ENCODE peak calls at places on chromosomes 11 and 22, in four cellular contexts. I, C, Y and N are unnamed samples.

GRCh38 chr11:108196901-108197300 is 25.5 kb downstream of the NPAT start:
- DNase-seq in I (no peak), C (no peak), Y (no peak), N (no peak)

GRCh38 chr11:122976734-122977454 is 4.7 kb downstream of the BSX start:
- DNase-seq in I (no peak), C (no peak), Y (no peak), N (no peak)

GRCh38 chr22:37848587-37849088 is 581 bp upstream of the EIF3L start:
- DNase-seq in I (no peak), C (peak), Y (no peak), N (no peak)

GRCh38 chr11:32892355-32893090 is at the start of gene QSER1:
- DNase-seq in I (peak), C (peak), Y (peak), N (peak)

GRCh38 chr22:44181033-44181911 is 547 bp downstream of the PARVG start:
- DNase-seq in I (peak), C (no peak), Y (peak), N (no peak)

GRCh38 chr22:37485006-37485713 is 1.0 kb downstream of the MFNG start:
- DNase-seq in I (no peak), C (no peak), Y (no peak), N (no peak)

GRCh38 chr11:117570701-117571100 is 226.3 kb downstream of the DSCAML1 start:
- DNase-seq in I (no peak), C (no peak), Y (no peak), N (peak)

GRCh38 chr11:34281256-34281655 is 76.6 kb downstream of the ABTB2 start:
- DNase-seq in I (no peak), C (no peak), Y (no peak), N (no peak)

GRCh38 chr11:118918686-118919280 is 6.9 kb downstream of the BCL9L start:
- DNase-seq in I (peak), C (peak), Y (no peak), N (peak)

GRCh38 chr11:23903044-23903704 is 593.7 kb upstream of the LUZP2 start:
- DNase-seq in I (no peak), C (no peak), Y (no peak), N (no peak)

GRCh38 chr22:43550024-43550620 is 138.3 kb downstream of the MPPED1 start:
- DNase-seq in I (no peak), C (no peak), Y (peak), N (peak)

GRCh38 chr22:33302049-33302545 is 243.9 kb upstream of the SYN3 start:
- DNase-seq in I (peak), C (peak), Y (peak), N (peak)

GRCh38 chr22:36331306-36331911 is 56.4 kb downstream of the MYH9 start:
- DNase-seq in I (peak), C (peak), Y (peak), N (peak)
- TF ChIP-seq EP300 in I (peak), C (peak), Y (no peak), N (no peak)

DNA sequence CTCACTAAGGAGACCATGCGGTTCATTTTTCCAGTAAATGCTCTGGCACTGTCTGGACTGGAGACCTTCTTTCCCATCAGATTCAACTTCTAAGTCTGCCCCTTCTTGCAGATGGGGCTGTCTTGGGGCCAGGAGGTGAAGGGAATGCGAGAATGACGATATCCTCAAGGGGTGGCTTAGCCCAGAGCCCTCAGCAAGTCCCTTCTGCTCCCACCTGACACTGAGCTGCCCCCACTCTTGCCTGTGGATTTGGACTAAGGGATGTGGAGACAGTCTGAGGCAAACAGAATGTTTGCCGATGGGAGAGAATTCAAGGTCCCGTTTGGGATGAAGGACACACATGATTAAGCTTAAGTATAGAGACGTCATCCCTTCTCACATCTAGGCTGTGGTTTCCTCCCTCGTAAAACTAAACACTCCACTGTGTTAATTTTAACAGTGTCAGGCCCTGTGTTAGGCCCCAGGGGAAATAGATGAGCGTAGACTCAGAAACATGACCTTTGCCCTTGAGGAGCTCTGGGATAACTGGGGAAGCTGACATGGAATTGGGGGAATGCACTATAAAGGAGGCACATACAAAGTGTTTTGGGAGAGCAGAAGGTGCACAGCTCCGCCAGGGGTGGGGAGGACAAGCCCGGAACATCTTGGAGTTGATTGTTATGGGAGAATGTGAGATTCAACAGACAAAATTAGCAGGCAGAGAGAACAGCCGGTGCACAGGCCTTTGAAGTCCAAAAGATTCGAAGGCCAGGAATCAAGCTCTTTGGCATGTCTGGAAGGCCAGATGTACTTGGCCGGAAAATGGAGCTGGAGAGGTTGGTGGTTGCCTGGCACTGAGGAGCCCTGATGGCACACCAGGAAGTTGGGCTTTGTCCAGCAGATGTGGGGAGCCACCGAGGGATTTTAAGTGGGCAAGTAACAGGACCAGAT is 71.6 kb downstream of the ST3GAL4 start:
- DNase-seq in I (no peak), C (no peak), Y (no peak), N (no peak)
- TF ChIP-seq EP300 in I (no peak), C (no peak), Y (no peak), N (no peak)

GRCh38 chr22:50563410-50564160 is 866 bp upstream of the SYCE3 start:
- DNase-seq in I (no peak), C (no peak), Y (peak), N (no peak)

GRCh38 chr22:50560034-50560433 is 2.7 kb downstream of the SYCE3 start:
- DNase-seq in I (no peak), C (no peak), Y (no peak), N (no peak)

GRCh38 chr22:50564289-50564688 is 1.6 kb upstream of the SYCE3 start:
- DNase-seq in I (peak), C (no peak), Y (no peak), N (no peak)

GRCh38 chr22:50561401-50562074 is 1.2 kb downstream of the SYCE3 start:
- DNase-seq in I (no peak), C (no peak), Y (no peak), N (peak)

DNA sequence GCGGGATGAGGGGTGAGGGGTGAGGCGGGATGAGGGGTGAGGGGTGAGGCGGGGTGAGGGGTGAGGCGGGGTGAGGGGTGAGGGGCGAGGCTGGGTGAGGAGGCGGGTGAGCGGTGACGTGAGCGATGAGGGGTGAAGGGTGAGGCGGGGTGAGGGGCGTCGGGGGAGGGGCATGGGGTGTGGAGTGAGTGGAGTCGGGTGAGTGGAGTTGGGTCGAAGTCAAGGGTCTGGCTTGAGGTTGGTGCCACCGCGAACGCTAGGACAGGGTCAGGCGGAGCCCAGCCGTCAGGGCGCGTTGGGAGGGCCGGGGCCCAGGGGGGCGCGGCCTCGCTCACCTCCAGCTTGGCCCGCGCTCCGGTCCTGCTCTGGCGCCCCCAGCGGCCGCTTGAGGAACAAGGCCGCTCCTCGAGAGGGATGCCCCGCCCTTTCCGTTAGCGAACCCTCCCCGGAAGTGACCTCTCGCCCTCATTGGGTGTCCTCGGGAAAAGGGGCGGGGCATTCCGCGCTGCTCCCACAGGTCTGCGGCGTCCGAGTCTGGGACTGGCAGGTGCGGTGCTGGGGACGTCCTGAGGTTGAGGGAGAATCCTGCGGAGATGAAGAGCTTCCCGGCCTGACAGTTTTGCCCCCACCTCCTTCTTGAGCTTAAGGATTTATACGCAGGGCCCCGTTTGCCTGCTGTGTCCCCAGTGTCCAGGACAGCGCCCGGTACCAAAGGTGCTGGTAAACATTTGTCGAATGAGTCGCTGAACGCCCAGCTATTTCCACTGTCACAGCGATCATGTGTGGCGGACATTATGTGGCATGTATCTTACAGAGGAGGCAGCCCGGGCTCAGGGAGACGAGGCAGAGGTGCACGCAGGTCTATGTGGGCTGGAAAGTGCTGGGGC is at the start of gene SYCE3:
- DNase-seq in I (peak), C (peak), Y (peak), N (peak)
- TF ChIP-seq EP300 in I (no peak), C (no peak), Y (no peak), N (no peak)

GRCh38 chr22:45336971-45337431 is 27.3 kb downstream of the FAM118A start:
- DNase-seq in I (peak), C (no peak), Y (peak), N (peak)
- TF ChIP-seq EP300 in I (no peak), C (no peak), Y (peak), N (no peak)

DNA sequence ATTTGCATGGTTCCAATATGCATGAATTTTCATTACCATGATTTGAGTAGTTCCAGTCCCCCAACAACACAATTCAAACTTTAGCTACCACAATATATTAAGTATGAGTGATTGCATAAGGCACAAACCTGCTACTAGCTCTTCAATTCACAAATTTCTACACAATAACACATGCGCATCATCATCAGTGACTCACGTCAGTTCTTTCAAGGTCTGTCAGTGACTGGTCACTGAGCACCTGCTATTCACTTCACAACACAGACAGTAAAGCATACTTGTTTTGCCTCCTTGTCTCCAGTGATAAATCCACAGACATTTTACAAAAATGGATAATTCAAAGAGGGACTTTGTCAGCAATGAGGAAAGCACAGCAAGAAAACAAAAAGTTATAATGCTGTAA is 435.1 kb upstream of the CCDC90B start:
- DNase-seq in I (no peak), C (no peak), Y (no peak), N (no peak)
- TF ChIP-seq EP300 in I (no peak), C (no peak), Y (no peak), N (no peak)

GRCh38 chr11:65612691-65613090 is 1.3 kb downstream of the MAP3K11 start:
- DNase-seq in I (no peak), C (no peak), Y (no peak), N (no peak)

GRCh38 chr11:65611758-65612603 is 2.0 kb downstream of the MAP3K11 start:
- DNase-seq in I (no peak), C (no peak), Y (no peak), N (no peak)

GRCh38 chr11:65609236-65609635 is 4.8 kb downstream of the MAP3K11 start:
- DNase-seq in I (no peak), C (no peak), Y (no peak), N (no peak)

GRCh38 chr11:65609711-65610110 is 4.3 kb downstream of the MAP3K11 start:
- DNase-seq in I (no peak), C (no peak), Y (no peak), N (no peak)

GRCh38 chr11:65611028-65611757 is 2.8 kb downstream of the MAP3K11 start:
- DNase-seq in I (no peak), C (no peak), Y (no peak), N (no peak)
- TF ChIP-seq EP300 in I (no peak), C (no peak), Y (no peak), N (no peak)

GRCh38 chr22:27718186-27719032 is 83.1 kb downstream of the MN1 start:
- DNase-seq in I (peak), C (peak), Y (peak), N (peak)
- TF ChIP-seq EP300 in I (no peak), C (no peak), Y (peak), N (peak)

DNA sequence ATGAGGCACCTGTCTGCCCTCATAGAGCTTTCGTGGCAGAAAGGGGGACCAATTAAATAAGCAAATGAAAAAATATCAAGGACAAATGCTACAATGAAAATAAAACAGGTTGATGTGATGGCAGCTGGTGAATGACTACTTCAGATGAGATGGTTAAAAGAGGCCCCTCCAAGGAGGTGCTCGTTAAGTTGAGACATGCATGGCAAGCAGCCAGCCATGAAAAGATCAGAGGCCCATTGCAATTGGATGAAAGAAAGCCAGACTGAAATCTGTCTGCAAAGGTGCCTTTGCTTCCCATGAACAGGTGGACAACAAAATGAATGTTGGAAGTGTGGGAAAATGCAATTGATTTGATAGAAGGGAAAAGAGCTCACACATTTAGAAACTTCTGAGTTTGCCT is 844 bp upstream of the TRPC6 start:
- DNase-seq in I (no peak), C (no peak), Y (no peak), N (no peak)
- TF ChIP-seq EP300 in I (no peak), C (no peak), Y (no peak), N (no peak)